ENCODE peak calls at places on chromosomes 5 and 9, in five cellular contexts. X, M, B, P and L are unnamed samples. For H3K4me1 and H3K27me3, the result is how much of the 10 kb centered on the place peaks cover.

GRCh38 chr9:113634597-113635515 is 171.3 kb downstream of the RGS3 start:
- DNase-seq in X (no peak), P (no peak), B (peak), M (no peak), L (peak)

GRCh38 chr5:81898403-81898802 is 73.4 kb upstream of the ATG10 start:
- DNase-seq in B (no peak), M (no peak), X (no peak), P (no peak), L (no peak)

GRCh38 chr9:98539954-98540353 is 168.8 kb downstream of the GABBR2 start:
- DNase-seq in P (no peak), B (no peak), M (no peak), X (no peak), L (no peak)

GRCh38 chr9:99109522-99109921 is 4.6 kb downstream of the TGFBR1 start:
- DNase-seq in P (no peak), M (no peak), X (no peak), B (no peak), L (no peak)

GRCh38 chr5:143341807-143342570 is 61.5 kb downstream of the NR3C1 start:
- DNase-seq in X (no peak), P (no peak), B (no peak), M (no peak), L (no peak)

GRCh38 chr9:96189995-96190394 is 112.0 kb downstream of the HSD17B3 start:
- DNase-seq in P (no peak), X (no peak), M (no peak), B (no peak), L (no peak)

GRCh38 chr9:122367779-122368460 is 2.9 kb upstream of the PTGS1 start:
- DNase-seq in X (no peak), M (no peak), P (no peak), B (no peak), L (no peak)

GRCh38 chr5:55841976-55842375 is 9.2 kb upstream of the IL31RA start:
- DNase-seq in B (no peak), X (no peak), P (no peak), M (no peak), L (no peak)

GRCh38 chr5:140842798-140843733 is 2.1 kb downstream of the PCDHA8 start:
- DNase-seq in B (no peak), P (no peak), M (no peak), X (no peak), L (no peak)

GRCh38 chr5:39652036-39652435 is 227.3 kb upstream of the DAB2 start:
- DNase-seq in X (no peak), P (no peak), M (no peak), B (no peak), L (no peak)

GRCh38 chr9:120394058-120394669 is 185.8 kb downstream of the CDK5RAP2 start:
- DNase-seq in B (no peak), P (no peak), X (no peak), M (no peak), L (no peak)

GRCh38 chr5:81626524-81626923 is 124.4 kb downstream of the SSBP2 start:
- DNase-seq in M (no peak), X (no peak), B (peak), P (no peak), L (no peak)

GRCh38 chr5:54360925-54361662 is 50.7 kb upstream of the ARL15 start:
- DNase-seq in B (no peak), M (no peak), P (no peak), X (no peak), L (no peak)

DNA sequence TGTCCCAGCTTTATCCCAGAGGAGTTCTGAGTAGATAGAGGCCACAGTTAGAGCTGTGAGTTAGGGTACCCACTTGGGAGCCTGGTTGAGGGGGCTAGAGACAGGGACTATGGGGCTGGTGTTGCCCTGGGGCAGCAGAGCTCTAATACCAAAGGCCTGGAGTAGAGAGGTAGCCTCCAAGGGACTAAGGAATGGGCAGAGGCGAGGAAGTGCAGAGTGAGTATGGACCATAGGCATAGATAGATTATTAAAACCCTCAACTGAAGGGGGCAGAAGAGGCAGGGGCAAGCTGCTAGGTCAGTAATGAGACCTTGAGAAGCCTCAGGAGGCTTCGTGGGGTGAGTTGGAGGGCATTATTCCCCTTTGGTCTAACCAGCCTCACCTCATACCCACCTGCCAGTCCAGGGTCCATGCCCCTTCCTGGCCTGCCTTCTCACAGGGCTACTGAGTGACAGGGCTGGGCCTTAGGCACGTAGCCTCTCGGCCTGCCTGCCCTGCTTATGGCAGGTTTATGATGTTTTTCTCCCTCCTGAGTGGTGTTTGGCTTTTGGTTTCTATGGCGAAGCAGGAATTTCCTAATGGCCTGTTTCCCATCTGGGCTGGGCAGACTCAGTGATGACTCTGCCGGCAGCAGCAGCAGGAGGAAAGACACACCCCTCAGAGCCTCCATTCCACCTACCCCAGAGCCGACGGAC is 8.0 kb downstream of the PDLIM4 start:
- DNase-seq in P (peak), B (peak), M (no peak), X (peak), L (peak)
- H3K4me1 ChIP-seq in P (under half), B (under half), M (half or more), X (under half), L (under half)

DNA sequence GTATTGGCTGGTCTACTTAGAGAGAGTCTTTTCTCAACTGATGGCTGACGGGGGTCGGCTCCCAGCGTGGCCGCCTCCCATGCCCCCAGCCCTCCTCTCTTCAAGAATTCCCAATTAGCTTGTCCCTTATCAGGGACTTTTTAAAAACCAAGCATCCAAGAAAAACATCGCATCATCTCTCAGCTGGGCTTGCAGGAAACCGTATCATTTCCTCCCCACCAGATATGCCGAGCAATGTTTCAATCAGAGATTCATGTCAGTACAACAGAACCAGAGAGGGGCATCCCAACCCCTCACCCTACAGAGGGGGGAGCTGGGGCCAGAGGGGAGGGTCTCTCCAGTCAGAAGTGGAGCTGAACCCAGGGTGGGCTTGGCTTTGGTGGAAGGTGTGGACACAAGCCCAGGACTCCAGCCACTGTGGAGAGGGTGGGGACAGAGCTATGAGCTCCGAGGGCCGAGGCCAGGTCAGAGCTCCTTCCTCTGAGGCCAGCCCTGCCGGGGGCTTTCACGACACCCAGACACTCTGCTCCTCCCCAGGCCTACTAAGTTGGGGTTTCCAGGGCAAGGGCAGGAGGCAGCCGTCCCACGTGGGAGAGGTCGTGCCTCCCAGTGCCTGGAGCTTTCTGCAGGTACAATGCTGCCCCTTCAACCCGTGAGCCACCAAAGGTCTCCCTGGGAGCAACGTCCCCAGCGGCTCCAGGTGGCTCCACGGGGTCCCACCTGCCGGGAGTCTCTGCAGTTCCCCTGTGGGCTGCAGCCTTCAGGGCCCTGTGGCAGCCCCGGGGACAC is 39.0 kb upstream of the TMEM250 start:
- DNase-seq in M (no peak), P (no peak), B (no peak), X (no peak), L (no peak)
- H3K27me3 ChIP-seq in M (under half), P (under half), B (under half), X (under half), L (under half)

GRCh38 chr5:72402381-72402890 is 82.3 kb downstream of the PTCD2 start:
- DNase-seq in M (no peak), X (no peak), B (no peak), P (no peak), L (no peak)

GRCh38 chr5:72407541-72407940 is 87.4 kb downstream of the PTCD2 start:
- DNase-seq in B (no peak), X (no peak), M (no peak), P (no peak), L (no peak)

GRCh38 chr5:72407078-72407477 is 86.9 kb downstream of the PTCD2 start:
- DNase-seq in M (no peak), P (no peak), B (no peak), X (no peak), L (no peak)

GRCh38 chr5:72400950-72401349 is 80.8 kb downstream of the PTCD2 start:
- DNase-seq in B (no peak), P (no peak), X (no peak), M (no peak), L (no peak)

GRCh38 chr5:72402959-72403628 is 82.9 kb downstream of the PTCD2 start:
- DNase-seq in M (peak), P (no peak), X (no peak), B (no peak), L (no peak)
- TF ChIP-seq CTCF in M (no peak), P (no peak), X (peak), B (no peak), L (peak)

GRCh38 chr9:127980056-127980705 is 608 bp downstream of the EEIG1 start:
- DNase-seq in B (peak), P (peak), X (no peak), M (no peak), L (peak)

GRCh38 chr9:127977877-127978647 is 2.7 kb downstream of the EEIG1 start:
- DNase-seq in P (peak), M (peak), X (peak), B (peak), L (peak)

GRCh38 chr9:127979015-127979332 is 1.8 kb downstream of the EEIG1 start:
- DNase-seq in B (no peak), M (no peak), X (no peak), P (no peak), L (no peak)

GRCh38 chr9:127980706-127981558 is at the start of gene EEIG1:
- DNase-seq in M (peak), B (peak), P (peak), X (peak), L (peak)

DNA sequence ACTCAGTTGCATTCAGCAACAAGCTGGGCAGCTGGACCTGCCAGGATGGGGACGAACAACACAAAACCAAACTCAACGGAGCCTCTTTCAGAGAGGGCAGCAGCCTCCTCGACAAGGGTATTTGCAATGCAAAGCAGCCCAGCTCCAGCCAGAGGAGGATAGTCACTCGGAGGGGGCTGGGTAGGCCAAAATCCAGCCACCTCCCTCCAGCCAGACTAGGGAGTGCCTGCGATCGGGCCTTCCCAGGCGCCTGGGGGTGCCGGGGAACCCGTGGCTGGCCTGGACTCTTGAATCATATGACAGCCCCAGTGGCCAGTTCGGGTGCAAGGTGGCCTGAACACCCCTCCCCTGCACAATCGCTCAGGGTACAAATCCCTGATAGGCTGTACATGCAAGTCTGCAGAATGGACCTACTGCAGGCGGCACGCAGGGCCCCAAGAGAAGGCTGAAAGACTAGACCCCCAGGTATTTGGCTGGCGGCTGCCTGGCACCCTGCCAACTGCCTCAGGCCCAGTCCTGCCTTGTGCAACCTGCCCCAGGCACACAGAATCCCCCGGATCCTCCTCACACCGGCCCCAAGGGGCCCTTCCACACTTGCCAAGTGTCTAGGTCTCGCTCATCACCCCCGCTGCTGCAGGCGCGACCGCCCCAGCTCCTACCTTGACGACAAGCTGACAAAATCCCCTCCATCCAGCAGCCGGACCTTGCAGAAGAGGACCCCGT is 1.3 kb downstream of the EEIG1 start:
- DNase-seq in P (peak), X (peak), B (no peak), M (no peak), L (peak)
- H3K4me1 ChIP-seq in P (under half), X (under half), B (under half), M (half or more), L (under half)

GRCh38 chr9:1050125-1050895 is at the start of gene DMRT2:
- DNase-seq in X (peak), P (peak), B (peak), M (peak), L (peak)
- H3K27me3 ChIP-seq in X (half or more), P (under half), B (under half), M (under half), L (under half)

DNA sequence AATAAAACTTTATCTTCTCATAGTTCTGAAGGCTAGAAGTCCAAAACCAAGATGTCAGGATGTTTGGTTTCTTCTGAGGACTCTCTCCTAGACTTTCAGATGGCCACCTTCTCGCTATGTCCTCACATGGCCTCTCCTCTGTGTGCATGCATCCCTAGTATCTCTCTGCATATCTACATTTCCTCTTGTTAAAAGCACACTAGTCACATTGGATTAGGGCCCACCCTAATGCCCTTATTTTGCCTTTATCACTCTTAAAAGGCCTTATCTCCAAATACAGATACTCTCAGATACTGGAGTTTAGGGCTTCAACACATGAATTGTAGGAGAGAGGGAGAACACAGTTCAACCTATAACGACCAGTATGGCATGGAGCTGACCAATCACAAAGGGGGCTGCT is 151.7 kb downstream of the PRELID2 start:
- DNase-seq in M (no peak), P (no peak), B (no peak), X (no peak), L (no peak)
- TF ChIP-seq CTCF in M (no peak), P (no peak), B (no peak), X (no peak), L (no peak)

DNA sequence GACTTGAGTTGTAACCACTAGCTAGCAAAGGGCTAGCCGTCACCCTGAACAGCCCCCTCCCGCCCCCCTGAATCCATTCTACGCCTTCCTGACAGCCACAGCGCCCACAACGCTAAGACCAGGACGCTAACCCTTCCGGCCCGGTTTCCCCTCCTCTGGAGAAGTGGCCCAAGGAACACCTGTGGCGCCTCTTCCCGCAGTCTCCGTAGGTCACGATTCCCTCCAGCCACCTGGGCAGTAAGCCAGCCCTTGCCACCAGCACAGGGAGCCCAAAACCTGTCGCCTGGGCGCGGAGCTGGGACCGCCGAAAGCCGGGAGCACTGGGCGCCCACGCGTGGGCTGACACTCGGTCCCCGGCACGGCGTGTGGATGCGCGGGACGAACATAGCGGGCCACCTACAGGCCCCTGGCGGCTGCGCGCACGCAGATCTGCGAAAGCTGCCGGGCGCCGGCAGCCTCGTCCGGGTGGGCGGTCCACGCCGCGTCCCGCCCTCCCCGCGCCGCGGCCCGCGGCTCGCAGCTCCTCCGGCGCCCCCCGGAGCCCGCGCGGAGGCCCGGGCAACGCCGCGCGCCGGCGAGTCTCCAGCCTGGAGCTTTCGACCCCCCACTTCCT is 596 bp downstream of the IRF1 start:
- DNase-seq in X (peak), P (peak), B (no peak), M (no peak), L (peak)
- H3K4me1 ChIP-seq in X (under half), P (under half), B (under half), M (under half), L (under half)